ENCODE peak calls at places on chromosomes 13 and 19, in four cellular contexts. B is A549, J is fibroblast of pulmonary artery, Z is iris pigment epithelial cell. H is an unnamed sample.

GRCh38 chr19:2653717-2654584 is 48.5 kb downstream of the GNG7 start:
- DNase-seq in B (no peak), J (no peak), Z (no peak), H (no peak)

GRCh38 chr19:2619076-2619475 is 83.4 kb downstream of the GNG7 start:
- DNase-seq in Z (no peak), J (no peak), B (no peak), H (no peak)

GRCh38 chr13:102190930-102191329 is 210.9 kb downstream of the FGF14 start:
- DNase-seq in B (no peak), J (no peak), Z (no peak), H (no peak)

GRCh38 chr13:93227906-93228801 is 1.5 kb downstream of the GPC6 start:
- DNase-seq in B (peak), J (peak), Z (peak), H (peak)

GRCh38 chr19:5003781-5004180 is 34.9 kb downstream of the KDM4B start:
- DNase-seq in B (no peak), J (no peak), Z (no peak), H (no peak)

GRCh38 chr13:40920826-40921225 is 98.3 kb downstream of the ELF1 start:
- DNase-seq in J (peak), Z (peak), B (no peak), H (no peak)

GRCh38 chr19:55251296-55252081 is 7.3 kb downstream of the PPP6R1 start:
- DNase-seq in J (peak), Z (peak), B (no peak), H (no peak)

GRCh38 chr13:95957331-95957730 is 95.9 kb downstream of the UGGT2 start:
- DNase-seq in Z (no peak), J (no peak), B (no peak), H (no peak)

GRCh38 chr13:111344471-111345191 is 24.2 kb downstream of the TEX29 start:
- DNase-seq in B (peak), Z (peak), J (peak), H (peak)

GRCh38 chr19:33392341-33393285 is 19.1 kb downstream of the CEBPG start:
- DNase-seq in Z (no peak), B (no peak), J (no peak), H (no peak)

GRCh38 chr13:38848360-38848759 is 142.3 kb downstream of the STOML3 start:
- DNase-seq in Z (no peak), J (no peak), B (no peak), H (no peak)

GRCh38 chr13:71524245-71525002 is 342.6 kb downstream of the DACH1 start:
- DNase-seq in B (no peak), J (no peak), Z (no peak), H (no peak)

GRCh38 chr19:38003427-38004099 is 96.6 kb downstream of the SIPA1L3 start:
- DNase-seq in J (peak), Z (peak), B (no peak), H (no peak)